ENCODE peak calls at places on chromosomes 3 and 15, in five cellular contexts. U is M059J, A is nephron progenitor cell, X is HTR-8/SVneo, P is foreskin fibroblast. F is an unnamed sample.

GRCh38 chr15:89136818-89137772 is 48.8 kb downstream of the ABHD2 start:
- DNase-seq in X (no peak), P (peak; percentile 87), A (no peak), U (no peak), F (no peak)

GRCh38 chr15:39181901-39182300 is 399.0 kb upstream of the THBS1 start:
- DNase-seq in U (peak; percentile 76), P (peak; percentile 88), X (no peak), A (no peak), F (no peak)

GRCh38 chr3:30597769-30598134 is 8.6 kb upstream of the TGFBR2 start:
- DNase-seq in U (no peak), X (no peak), A (no peak), P (no peak), F (no peak)

GRCh38 chr3:152444029-152444641 is 175.4 kb downstream of the MBNL1 start:
- DNase-seq in A (no peak), X (peak; percentile 29), U (peak; percentile 71), P (peak; percentile 73), F (peak; percentile 42)

GRCh38 chr15:72319360-72319984 is 485 bp downstream of the CELF6 start:
- DNase-seq in X (peak; percentile 80), P (peak; percentile 82), A (peak; percentile 97), U (peak; percentile 55), F (peak; percentile 37)

GRCh38 chr3:68984011-68984410 is 29.5 kb downstream of the EOGT start:
- DNase-seq in A (no peak), P (no peak), U (no peak), X (no peak), F (no peak)

GRCh38 chr3:194671511-194671899 is 486 bp downstream of the LSG1 start:
- DNase-seq in A (no peak), P (peak; percentile 74), U (peak; percentile 55), X (no peak), F (no peak)

GRCh38 chr15:83698294-83698693 is 44.4 kb downstream of the ADAMTSL3 start:
- DNase-seq in A (no peak), P (peak; percentile 72), U (peak; percentile 0), X (peak; percentile 10), F (no peak)

GRCh38 chr15:78312551-78312950 is 13.1 kb upstream of the SKIC8 start:
- DNase-seq in U (no peak), X (no peak), P (no peak), A (no peak), F (no peak)

GRCh38 chr15:39573844-39574243 is 7.0 kb upstream of the THBS1 start:
- DNase-seq in P (no peak), A (no peak), U (peak; percentile 88), X (no peak), F (no peak)

GRCh38 chr3:161305095-161305991 is 66.0 kb downstream of the SPTSSB start:
- DNase-seq in P (peak; percentile 65), X (peak; percentile 10), U (peak; percentile 16), A (no peak), F (no peak)

GRCh38 chr15:63405683-63406456 is 24.2 kb upstream of the CA12 start:
- DNase-seq in P (peak; percentile 38), U (no peak), A (no peak), X (no peak), F (no peak)

GRCh38 chr15:60125334-60125733 is 121.2 kb downstream of the FOXB1 start:
- DNase-seq in U (no peak), X (no peak), P (no peak), A (no peak), F (no peak)

GRCh38 chr3:188349963-188350332 is 196.0 kb downstream of the LPP start:
- DNase-seq in X (no peak), U (no peak), A (no peak), P (no peak), F (no peak)

GRCh38 chr15:89514596-89515406 is 18.4 kb upstream of the RHCG start:
- DNase-seq in A (no peak), P (peak; percentile 13), X (no peak), U (peak; percentile 29), F (no peak)

GRCh38 chr15:41474941-41475340 is 18.7 kb upstream of the ITPKA start:
- DNase-seq in X (no peak), U (no peak), P (no peak), A (no peak), F (no peak)

GRCh38 chr3:182980204-182981037 is at the start of gene DCUN1D1:
- DNase-seq in P (peak; percentile 94), U (peak; percentile 88), A (peak; percentile 96), X (peak; percentile 93), F (peak; percentile 60)

GRCh38 chr3:197317250-197317963 is 19.0 kb upstream of the DLG1 start:
- DNase-seq in X (no peak), U (peak; percentile 99), A (no peak), P (peak; percentile 91), F (peak; percentile 98)

GRCh38 chr3:141291610-141292345 is 60.2 kb downstream of the PXYLP1 start:
- DNase-seq in U (no peak), P (no peak), A (no peak), X (no peak), F (no peak)

GRCh38 chr3:148211725-148212124 is 486.0 kb upstream of the AGTR1 start:
- DNase-seq in X (no peak), U (peak; percentile 43), P (peak; percentile 54), A (no peak), F (peak; percentile 43)

GRCh38 chr15:67534360-67534759 is 8.1 kb upstream of the MAP2K5 start:
- DNase-seq in X (no peak), P (no peak), U (no peak), A (no peak), F (no peak)

GRCh38 chr3:15359677-15360397 is 27.5 kb upstream of the SH3BP5 start:
- DNase-seq in U (peak; percentile 25), A (no peak), P (peak; percentile 44), X (no peak), F (no peak)